ENCODE peak calls at places on chromosomes 2 and 18, in five cellular contexts. L is RPMI7951, T is left ventricle myocardium superior, B is brain microvascular endothelial cell, G is GM13977. V is an unnamed sample.

GRCh38 chr2:170185319-170185718 is 7.4 kb downstream of the MYO3B start:
- DNase-seq in L (no peak), T (no peak), B (no peak), G (no peak), V (no peak)

GRCh38 chr2:26089337-26089736 is 55.5 kb downstream of the RAB10 start:
- DNase-seq in L (no peak), T (no peak), B (no peak), G (no peak), V (no peak)

GRCh38 chr2:69012310-69013122 is 463 bp upstream of the ANTXR1 start:
- DNase-seq in L (peak; percentile 70), T (peak; percentile 83), B (peak; percentile 56), G (peak; percentile 57), V (peak; percentile 83)

GRCh38 chr2:11745613-11746375 is 638 bp upstream of the LPIN1 start:
- DNase-seq in L (no peak), T (no peak), B (no peak), G (no peak), V (peak; percentile 57)

GRCh38 chr2:234286118-234286598 is 210.7 kb downstream of the ARL4C start:
- DNase-seq in L (peak; percentile 91), T (no peak), B (peak; percentile 85), G (no peak), V (no peak)

GRCh38 chr2:151805343-151805742 is 22.9 kb downstream of the ARL5A start:
- DNase-seq in L (no peak), T (no peak), B (no peak), G (no peak), V (no peak)

GRCh38 chr2:147543056-147543455 is 301.8 kb upstream of the ACVR2A start:
- DNase-seq in L (no peak), T (no peak), B (no peak), G (no peak), V (no peak)

GRCh38 chr2:231765496-231765929 is 15.6 kb downstream of the PDE6D start:
- DNase-seq in L (peak; percentile 15), T (no peak), B (no peak), G (no peak), V (peak; percentile 58)

GRCh38 chr2:169782513-169782912 is 16.2 kb upstream of the SSB start:
- DNase-seq in L (no peak), T (no peak), B (no peak), G (no peak), V (no peak)

GRCh38 chr2:187529977-187530721 is 24.1 kb downstream of the TFPI start:
- DNase-seq in L (no peak), T (no peak), B (no peak), G (no peak), V (no peak)

GRCh38 chr18:53710080-53710479 is 514.4 kb downstream of the MBD2 start:
- DNase-seq in L (no peak), T (no peak), B (no peak), G (no peak), V (no peak)

GRCh38 chr2:9332136-9332852 is 91.0 kb downstream of the ITGB1BP1 start:
- DNase-seq in L (no peak), T (no peak), B (no peak), G (no peak), V (no peak)

GRCh38 chr18:524496-524895 is 24.0 kb upstream of the COLEC12 start:
- DNase-seq in L (peak; percentile 77), T (no peak), B (no peak), G (no peak), V (no peak)

GRCh38 chr2:101253713-101254085 is 1.0 kb downstream of the CNOT11 start:
- DNase-seq in L (no peak), T (no peak), B (no peak), G (peak; percentile 17), V (no peak)

GRCh38 chr2:198807131-198807530 is 650.6 kb downstream of the SATB2 start:
- DNase-seq in L (no peak), T (no peak), B (no peak), G (no peak), V (no peak)

V was measured in activated CD4-positive, alpha-beta T cell treated with anti-CD3 and anti-CD28 coated beads, Interleukin-2, amount 10 ng/mL, durations not matched to agents 24 days and 14 days.